ENCODE peak calls at places on chromosomes 2 and 18, in eight cellular contexts. R, F, G, V, N, T, L and Y are unnamed samples. For H3K4me1, H3K36me3 and H3K9me3, the result is how much of the 10 kb centered on the place peaks cover.

GRCh38 chr2:31213063-31213882 is 4.0 kb downstream of the CAPN14 start:
- DNase-seq in R (no peak), F (no peak), G (no peak), V (no peak), N (no peak), T (no peak), L (no peak), Y (no peak)

GRCh38 chr2:47321411-47322031 is 81.4 kb upstream of the MSH2 start:
- DNase-seq in R (peak), F (no peak), G (no peak), V (no peak), N (no peak), T (no peak), L (no peak), Y (peak)

GRCh38 chr2:172775319-172775718 is 39.7 kb downstream of the RAPGEF4 start:
- DNase-seq in R (no peak), F (no peak), G (no peak), V (no peak), N (no peak), T (no peak), L (no peak), Y (no peak)

GRCh38 chr2:168184896-168185513 is 62.4 kb downstream of the STK39 start:
- DNase-seq in R (no peak), F (no peak), G (no peak), V (no peak), N (no peak), T (no peak), L (peak), Y (no peak)

GRCh38 chr2:225091336-225091735 is 49.1 kb upstream of the DOCK10 start:
- DNase-seq in R (peak), F (no peak), G (no peak), V (no peak), N (no peak), T (no peak), L (peak), Y (no peak)

GRCh38 chr2:43039376-43040080 is 186.9 kb downstream of the ZFP36L2 start:
- DNase-seq in R (no peak), F (no peak), G (peak), V (no peak), N (no peak), T (peak), L (no peak), Y (no peak)

GRCh38 chr2:7012141-7012809 is 95.1 kb downstream of the RNF144A start:
- DNase-seq in R (no peak), F (no peak), G (no peak), V (no peak), N (no peak), T (no peak), L (peak), Y (no peak)

GRCh38 chr2:239287461-239287860 is 113.4 kb downstream of the HDAC4 start:
- DNase-seq in R (peak), F (no peak), G (no peak), V (no peak), N (no peak), T (no peak), L (no peak), Y (no peak)

GRCh38 chr2:25086070-25086560 is 44.2 kb downstream of the EFR3B start:
- DNase-seq in R (no peak), F (no peak), G (no peak), V (no peak), N (no peak), T (no peak), L (no peak), Y (no peak)

GRCh38 chr2:44965684-44966083 is 24.2 kb downstream of the SIX3 start:
- DNase-seq in R (no peak), F (no peak), G (no peak), V (no peak), N (no peak), T (no peak), L (peak), Y (no peak)

GRCh38 chr2:113117594-113118262 is 9.7 kb upstream of the IL1RN start:
- DNase-seq in R (peak), F (peak), G (no peak), V (no peak), N (peak), T (peak), L (peak), Y (no peak)

GRCh38 chr2:227545990-227546389 is 52.7 kb upstream of the SCYGR2 start:
- DNase-seq in R (no peak), F (no peak), G (no peak), V (no peak), N (no peak), T (no peak), L (no peak), Y (no peak)

GRCh38 chr2:238286551-238286950 is 1.9 kb downstream of the PER2 start:
- DNase-seq in R (peak), F (peak), G (peak), V (peak), N (peak), T (peak), L (peak), Y (peak)

GRCh38 chr2:180311-180710 is 83.5 kb downstream of the SH3YL1 start:
- DNase-seq in R (no peak), F (no peak), G (no peak), V (no peak), N (no peak), T (no peak), L (no peak), Y (no peak)

GRCh38 chr2:181823405-181823804 is 68.1 kb upstream of the ITPRID2 start:
- DNase-seq in R (peak), F (no peak), G (no peak), V (no peak), N (no peak), T (no peak), L (no peak), Y (no peak)

GRCh38 chr2:54081574-54081973 is 33.8 kb upstream of the ACYP2 start:
- DNase-seq in R (peak), F (no peak), G (no peak), V (no peak), N (no peak), T (no peak), L (no peak), Y (no peak)

GRCh38 chr2:102514061-102514785 is 41.2 kb downstream of the SLC9A4 start:
- DNase-seq in R (peak), F (no peak), G (no peak), V (no peak), N (no peak), T (no peak), L (peak), Y (no peak)

GRCh38 chr18:23719634-23720201 is 30.5 kb downstream of the LAMA3 start:
- DNase-seq in R (peak), F (no peak), G (peak), V (no peak), N (peak), T (peak), L (peak), Y (no peak)

GRCh38 chr2:62787381-62787780 is 81.9 kb downstream of the EHBP1 start:
- DNase-seq in R (peak), F (no peak), G (no peak), V (no peak), N (no peak), T (no peak), L (peak), Y (no peak)

GRCh38 chr18:12376034-12376717 is 851 bp downstream of the AFG3L2 start:
- DNase-seq in R (no peak), F (peak), G (peak), V (peak), N (peak), T (no peak), L (peak), Y (peak)

GRCh38 chr2:39620067-39620466 is 45.6 kb upstream of the TMEM178A start:
- DNase-seq in R (peak), F (peak), G (peak), V (peak), N (peak), T (no peak), L (peak), Y (peak)

GRCh38 chr18:55421612-55422381 is 166.2 kb downstream of the TCF4 start:
- DNase-seq in R (no peak), F (no peak), G (no peak), V (peak), N (no peak), T (no peak), L (peak), Y (no peak)

GRCh38 chr2:129233751-129234406 is 745.6 kb upstream of the RAB6C start:
- DNase-seq in R (no peak), F (no peak), G (no peak), V (peak), N (no peak), T (no peak), L (peak), Y (peak)

GRCh38 chr18:27860701-27861107 is 316.2 kb downstream of the CDH2 start:
- DNase-seq in R (peak), F (no peak), G (no peak), V (no peak), N (no peak), T (no peak), L (peak), Y (no peak)

GRCh38 chr18:23784811-23785245 is 95.6 kb downstream of the LAMA3 start:
- DNase-seq in R (peak), F (peak), G (no peak), V (no peak), N (no peak), T (no peak), L (peak), Y (no peak)

GRCh38 chr2:6724572-6725140 is 141.1 kb downstream of the CMPK2 start:
- DNase-seq in R (no peak), F (no peak), G (no peak), V (no peak), N (no peak), T (no peak), L (no peak), Y (no peak)

GRCh38 chr18:22709288-22710060 is 223.7 kb upstream of the RBBP8 start:
- DNase-seq in R (peak), F (no peak), G (no peak), V (no peak), N (no peak), T (no peak), L (peak), Y (no peak)

GRCh38 chr2:240993446-240994160 is 4.8 kb upstream of the SNED1 start:
- DNase-seq in R (no peak), F (no peak), G (no peak), V (no peak), N (peak), T (no peak), L (no peak), Y (peak)

GRCh38 chr18:35087726-35088125 is 46.5 kb downstream of the MAPRE2 start:
- DNase-seq in R (no peak), F (no peak), G (no peak), V (no peak), N (no peak), T (no peak), L (no peak), Y (no peak)

GRCh38 chr18:35085450-35086032 is 44.3 kb downstream of the MAPRE2 start:
- DNase-seq in R (no peak), F (no peak), G (no peak), V (no peak), N (no peak), T (no peak), L (no peak), Y (no peak)

GRCh38 chr18:35086704-35087103 is 45.5 kb downstream of the MAPRE2 start:
- DNase-seq in R (no peak), F (no peak), G (no peak), V (no peak), N (no peak), T (no peak), L (no peak), Y (no peak)

GRCh38 chr18:35083174-35083712 is 42.0 kb downstream of the MAPRE2 start:
- DNase-seq in R (no peak), F (no peak), G (no peak), V (no peak), N (no peak), T (no peak), L (no peak), Y (no peak)

GRCh38 chr18:35084494-35085449 is 43.6 kb downstream of the MAPRE2 start:
- DNase-seq in R (no peak), F (peak), G (no peak), V (no peak), N (no peak), T (no peak), L (no peak), Y (no peak)
- H3K4me1 ChIP-seq in R (under half), F (under half), G (under half), V (under half), N (under half), T (under half), L (under half), Y (under half)

GRCh38 chr2:11596801-11597200 is 63.0 kb downstream of the GREB1 start:
- DNase-seq in R (no peak), F (no peak), G (no peak), V (no peak), N (no peak), T (no peak), L (no peak), Y (no peak)
- H3K36me3 ChIP-seq in R (under half), F (under half), G (under half), V (under half), N (under half), T (under half), L (under half), Y (under half)

GRCh38 chr18:35291166-35291565 is 1.1 kb upstream of the ZSCAN30 start:
- DNase-seq in R (no peak), F (no peak), G (no peak), V (no peak), N (no peak), T (no peak), L (no peak), Y (no peak)

GRCh38 chr18:35290070-35290735 is at the start of gene ZSCAN30:
- DNase-seq in R (peak), F (peak), G (peak), V (peak), N (peak), T (peak), L (peak), Y (peak)

GRCh38 chr18:35296079-35296478 is 6.0 kb upstream of the ZSCAN30 start:
- DNase-seq in R (no peak), F (no peak), G (no peak), V (no peak), N (no peak), T (no peak), L (no peak), Y (no peak)
- H3K9me3 ChIP-seq in R (under half), F (under half), G (under half), V (under half), N (under half), T (under half), L (under half), Y (under half)

GRCh38 chr2:222862915-222863544 is 2.2 kb downstream of the ACSL3 start:
- DNase-seq in R (no peak), F (no peak), G (no peak), V (no peak), N (no peak), T (no peak), L (peak), Y (no peak)

GRCh38 chr2:222861411-222862067 is 703 bp downstream of the ACSL3 start:
- DNase-seq in R (no peak), F (peak), G (peak), V (no peak), N (peak), T (no peak), L (peak), Y (no peak)

GRCh38 chr2:222862068-222862914 is 1.5 kb downstream of the ACSL3 start:
- DNase-seq in R (peak), F (peak), G (no peak), V (no peak), N (no peak), T (no peak), L (peak), Y (no peak)

GRCh38 chr2:222860740-222861410 is at the start of gene ACSL3:
- DNase-seq in R (peak), F (peak), G (peak), V (peak), N (peak), T (peak), L (peak), Y (peak)

GRCh38 chr2:222859786-222860726 is 780 bp upstream of the ACSL3 start:
- DNase-seq in R (peak), F (peak), G (peak), V (peak), N (peak), T (peak), L (peak), Y (peak)
- H3K4me1 ChIP-seq in R (under half), F (under half), G (under half), V (under half), N (under half), T (under half), L (under half), Y (under half)

GRCh38 chr2:201707753-201708152 is 9.3 kb upstream of the MPP4 start:
- DNase-seq in R (peak), F (no peak), G (no peak), V (no peak), N (no peak), T (no peak), L (peak), Y (no peak)

GRCh38 chr2:201704536-201704935 is 6.1 kb upstream of the MPP4 start:
- DNase-seq in R (peak), F (no peak), G (no peak), V (no peak), N (no peak), T (no peak), L (peak), Y (no peak)

GRCh38 chr2:201709049-201709448 is 10.6 kb upstream of the MPP4 start:
- DNase-seq in R (no peak), F (no peak), G (no peak), V (no peak), N (no peak), T (no peak), L (peak), Y (no peak)

GRCh38 chr2:201709747-201710146 is 11.3 kb upstream of the MPP4 start:
- DNase-seq in R (no peak), F (no peak), G (no peak), V (no peak), N (no peak), T (no peak), L (no peak), Y (no peak)

DNA sequence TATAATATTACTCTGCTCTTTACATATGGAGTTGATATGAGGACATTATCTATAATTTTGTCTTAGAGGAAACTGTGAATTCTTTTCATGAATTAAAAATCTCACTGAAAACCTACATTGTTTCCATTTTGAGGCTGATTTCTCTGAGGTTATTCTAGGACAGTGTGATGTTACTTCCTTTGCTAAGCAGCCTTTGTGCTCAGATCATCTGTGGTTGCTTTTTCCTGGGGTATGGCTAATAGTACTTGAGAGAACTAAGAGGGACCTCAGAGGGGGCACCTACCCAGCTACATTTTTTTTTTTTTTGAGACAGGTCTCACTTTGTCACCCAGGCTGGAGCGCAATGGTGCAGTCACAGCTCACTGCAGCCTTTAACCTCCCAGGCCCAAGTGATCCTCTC is 8.7 kb upstream of the MPP4 start:
- DNase-seq in R (no peak), F (no peak), G (no peak), V (no peak), N (no peak), T (no peak), L (no peak), Y (no peak)
- H3K36me3 ChIP-seq in R (under half), F (under half), G (under half), V (under half), N (under half), T (under half), L (half or more), Y (under half)